ENCODE peak calls at places on chromosomes 12 and 14, in nine cellular contexts. D is spleen; W is fibroblast of the conjunctiva; N is AG04450; I is kidney tubule cell; X is pancreas; E is stimulated activated CD4-positive, alpha-beta T cell treated with anti-CD3 and anti-CD28 coated beads, TNF-alpha, amount 100 ng/mL, for 4 hours; K is SW480; J is bronchial epithelial cell. C is an unnamed sample.

GRCh38 chr14:38210587-38211257 is 3.0 kb downstream of the SSTR1 start:
- DNase-seq in D (no peak), W (no peak), N (no peak), I (peak; percentile 10), X (peak; percentile 62), E (no peak), K (no peak), J (no peak), C (peak; percentile 66)

GRCh38 chr12:18284461-18284860 is 23.1 kb downstream of the PIK3C2G start:
- DNase-seq in D (no peak), W (no peak), N (no peak), I (no peak), X (no peak), E (no peak), K (no peak), J (no peak), C (peak; percentile 21)

GRCh38 chr12:65501093-65501621 is 222.7 kb downstream of the MSRB3 start:
- DNase-seq in D (no peak), W (no peak), N (no peak), I (no peak), X (no peak), E (no peak), K (no peak), J (no peak), C (no peak)

GRCh38 chr12:109951751-109952150 is 44.4 kb downstream of the GIT2 start:
- DNase-seq in D (no peak), W (peak; percentile 9), N (peak; percentile 85), I (peak; percentile 98), X (peak; percentile 96), E (no peak), K (no peak), J (peak; percentile 66), C (peak; percentile 83)

GRCh38 chr12:19196959-19197630 is 67.6 kb downstream of the PLEKHA5 start:
- DNase-seq in D (no peak), W (no peak), N (no peak), I (peak; percentile 22), X (no peak), E (no peak), K (no peak), J (no peak), C (peak; percentile 38)

GRCh38 chr12:46478123-46478522 is 105.5 kb upstream of the SLC38A2 start:
- DNase-seq in D (no peak), W (no peak), N (no peak), I (no peak), X (no peak), E (no peak), K (no peak), J (no peak), C (no peak)

GRCh38 chr14:104724981-104725771 is 1.1 kb downstream of the ADSS1 start:
- DNase-seq in D (no peak), W (no peak), N (no peak), I (peak; percentile 50), X (no peak), E (no peak), K (peak; percentile 62), J (no peak), C (peak; percentile 65)

GRCh38 chr14:61296707-61297502 is 15.8 kb upstream of the TMEM30B start:
- DNase-seq in D (no peak), W (peak; percentile 31), N (no peak), I (peak; percentile 47), X (no peak), E (no peak), K (peak; percentile 33), J (peak; percentile 57), C (peak; percentile 71)

GRCh38 chr12:26119391-26119981 is 5.4 kb downstream of the BHLHE41 start:
- DNase-seq in D (no peak), W (peak; percentile 67), N (no peak), I (peak; percentile 70), X (no peak), E (no peak), K (peak; percentile 90), J (peak; percentile 54), C (peak; percentile 82)

GRCh38 chr14:104355949-104356737 is 217.8 kb downstream of the KIF26A start:
- DNase-seq in D (peak; percentile 71), W (no peak), N (no peak), I (no peak), X (peak; percentile 46), E (no peak), K (no peak), J (no peak), C (no peak)

GRCh38 chr14:66365388-66365787 is 120.8 kb upstream of the CCDC196 start:
- DNase-seq in D (no peak), W (no peak), N (no peak), I (no peak), X (no peak), E (no peak), K (no peak), J (no peak), C (no peak)

GRCh38 chr12:84760091-84760490 is 152.5 kb downstream of the SLC6A15 start:
- DNase-seq in D (no peak), W (no peak), N (no peak), I (no peak), X (no peak), E (no peak), K (no peak), J (no peak), C (no peak)

GRCh38 chr12:65876898-65877721 is 52.8 kb downstream of the HMGA2 start:
- DNase-seq in D (no peak), W (peak; percentile 59), N (no peak), I (peak; percentile 33), X (no peak), E (no peak), K (no peak), J (no peak), C (peak; percentile 57)

GRCh38 chr14:80629606-80630005 is 311.9 kb downstream of the CEP128 start:
- DNase-seq in D (no peak), W (no peak), N (no peak), I (no peak), X (no peak), E (no peak), K (no peak), J (no peak), C (peak; percentile 12)

GRCh38 chr14:45891417-45892080 is 638.5 kb upstream of the MIS18BP1 start:
- DNase-seq in D (no peak), W (no peak), N (no peak), I (peak; percentile 23), X (no peak), E (no peak), K (peak; percentile 42), J (peak; percentile 77), C (no peak)

GRCh38 chr14:100303925-100304324 is 2.3 kb downstream of the SLC25A29 start:
- DNase-seq in D (no peak), W (no peak), N (no peak), I (no peak), X (no peak), E (no peak), K (no peak), J (no peak), C (no peak)

GRCh38 chr14:69610859-69611263 is 535 bp upstream of the SUSD6 start:
- DNase-seq in D (no peak), W (no peak), N (no peak), I (peak; percentile 52), X (no peak), E (no peak), K (no peak), J (no peak), C (peak; percentile 57)

GRCh38 chr14:96538663-96539317 is 36.6 kb downstream of the PAPOLA start:
- DNase-seq in D (no peak), W (no peak), N (no peak), I (peak; percentile 64), X (no peak), E (no peak), K (no peak), J (peak; percentile 20), C (no peak)

GRCh38 chr12:106044773-106045172 is 94.0 kb downstream of the NUAK1 start:
- DNase-seq in D (no peak), W (no peak), N (no peak), I (peak; percentile 83), X (no peak), E (no peak), K (no peak), J (no peak), C (no peak)

GRCh38 chr12:85741051-85741450 is 95.2 kb downstream of the RASSF9 start:
- DNase-seq in D (no peak), W (no peak), N (no peak), I (no peak), X (no peak), E (no peak), K (no peak), J (no peak), C (no peak)

GRCh38 chr12:110689601-110690430 is 901 bp upstream of the HVCN1 start:
- DNase-seq in D (peak; percentile 91), W (no peak), N (no peak), I (no peak), X (no peak), E (peak; percentile 14), K (no peak), J (peak; percentile 37), C (no peak)

GRCh38 chr12:62631531-62632520 is 165.2 kb downstream of the MON2 start:
- DNase-seq in D (peak; percentile 83), W (peak; percentile 57), N (peak; percentile 21), I (peak; percentile 65), X (peak; percentile 71), E (no peak), K (peak; percentile 50), J (peak; percentile 50), C (peak; percentile 88)

GRCh38 chr14:23357261-23357660 is 4.6 kb upstream of the SLC22A17 start:
- DNase-seq in D (peak; percentile 59), W (no peak), N (no peak), I (no peak), X (peak; percentile 47), E (no peak), K (no peak), J (no peak), C (no peak)

GRCh38 chr14:77204457-77204796 is 22.8 kb downstream of the TMEM63C start:
- DNase-seq in D (no peak), W (no peak), N (no peak), I (peak; percentile 22), X (peak; percentile 2), E (no peak), K (no peak), J (no peak), C (no peak)

GRCh38 chr14:65412881-65413738 is 580 bp downstream of the FUT8 start:
- DNase-seq in D (peak; percentile 95), W (no peak), N (peak; percentile 34), I (peak; percentile 77), X (no peak), E (peak; percentile 35), K (peak; percentile 66), J (peak; percentile 36), C (peak; percentile 32)

GRCh38 chr12:71057330-71057729 is 100.5 kb downstream of the TSPAN8 start:
- DNase-seq in D (no peak), W (peak; percentile 60), N (no peak), I (no peak), X (no peak), E (no peak), K (no peak), J (no peak), C (no peak)

GRCh38 chr14:75675265-75675960 is 14.4 kb downstream of the TTLL5 start:
- DNase-seq in D (no peak), W (no peak), N (no peak), I (peak; percentile 46), X (no peak), E (no peak), K (no peak), J (peak; percentile 83), C (no peak)

GRCh38 chr12:6200266-6201198 is at the start of gene CD9:
- DNase-seq in D (no peak), W (no peak), N (no peak), I (peak; percentile 70), X (peak; percentile 87), E (no peak), K (peak; percentile 83), J (no peak), C (no peak)

GRCh38 chr14:36511981-36512584 is 7.9 kb downstream of the NKX2-1 start:
- DNase-seq in D (no peak), W (no peak), N (no peak), I (no peak), X (no peak), E (no peak), K (no peak), J (no peak), C (no peak)

GRCh38 chr12:38587594-38587993 is 271.0 kb downstream of the ALG10B start:
- DNase-seq in D (no peak), W (no peak), N (no peak), I (no peak), X (no peak), E (no peak), K (no peak), J (peak; percentile 61), C (peak; percentile 20)

GRCh38 chr12:7089196-7089871 is 2.9 kb downstream of the C1R start:
- DNase-seq in D (no peak), W (no peak), N (no peak), I (no peak), X (no peak), E (no peak), K (no peak), J (no peak), C (no peak)

C was measured in cardiac fibroblast.